ENCODE peak calls at places on chromosomes 11 and 22, in eight cellular contexts. P is H9; U is GM20000; Y is epithelial cell of esophagus; F is upper lobe of left lung; R is left ventricle myocardium inferior; I is CD8-positive, alpha-beta T cell; Q is ovary. H is an unnamed sample.
A peak's percentile ranks its signal among the peaks of the same experiment; 100 is the strongest.

GRCh38 chr11:130651266-130651855 is 202.9 kb downstream of the ADAMTS15 start:
- DNase-seq in Q (no peak), U (no peak), I (no peak), F (no peak), Y (peak; percentile 19), P (no peak), R (no peak), H (no peak)

GRCh38 chr11:45919806-45920530 is 2.3 kb upstream of the PEX16 start:
- DNase-seq in P (no peak), Q (peak; percentile 47), I (no peak), R (peak; percentile 16), Y (no peak), U (no peak), F (no peak), H (peak; percentile 58)

GRCh38 chr22:33539902-33540751 is 380.1 kb downstream of the LARGE1 start:
- DNase-seq in P (no peak), Y (no peak), Q (peak; percentile 87), U (no peak), R (peak; percentile 58), F (peak; percentile 43), I (no peak), H (peak; percentile 90)

GRCh38 chr11:78731008-78731407 is 156.3 kb upstream of the NARS2 start:
- DNase-seq in Y (peak; percentile 37), P (no peak), F (no peak), R (no peak), U (no peak), Q (no peak), I (no peak), H (no peak)

GRCh38 chr22:45897736-45898135 is 79.2 kb downstream of the WNT7B start:
- DNase-seq in I (no peak), R (no peak), Q (no peak), F (no peak), Y (no peak), U (no peak), P (no peak), H (no peak)

GRCh38 chr11:26549176-26549575 is 22.9 kb downstream of the MUC15 start:
- DNase-seq in Q (no peak), R (no peak), U (no peak), Y (no peak), F (no peak), P (no peak), I (no peak), H (no peak)

GRCh38 chr22:26669060-26669481 is 11.7 kb downstream of the MIAT start:
- DNase-seq in R (no peak), Q (no peak), U (no peak), F (no peak), Y (peak; percentile 51), P (peak; percentile 76), I (no peak), H (no peak)

GRCh38 chr11:36774603-36775002 is 176.6 kb upstream of the RAG2 start:
- DNase-seq in U (no peak), P (no peak), F (no peak), Q (no peak), R (no peak), I (no peak), Y (peak; percentile 91), H (no peak)

GRCh38 chr11:115931684-115932083 is 427.5 kb upstream of the CADM1 start:
- DNase-seq in I (no peak), Q (no peak), U (no peak), F (no peak), P (no peak), R (no peak), Y (no peak), H (no peak)

GRCh38 chr11:47616726-47617416 is 22.7 kb upstream of the C1QTNF4 start:
- DNase-seq in I (no peak), F (no peak), Y (peak; percentile 62), R (no peak), U (no peak), P (peak; percentile 45), Q (no peak), H (peak; percentile 71)

GRCh38 chr11:128026596-128026995 is 560.8 kb downstream of the ETS1 start:
- DNase-seq in Q (no peak), P (no peak), R (no peak), Y (peak; percentile 97), U (no peak), I (no peak), F (no peak), H (no peak)

GRCh38 chr22:39871008-39871798 is 22.4 kb downstream of the ENTHD1 start:
- DNase-seq in I (no peak), P (no peak), Y (no peak), U (no peak), F (no peak), R (no peak), Q (no peak), H (no peak)

GRCh38 chr11:2793781-2794418 is 91.7 kb downstream of the CDKN1C start:
- DNase-seq in Q (peak; percentile 23), I (no peak), U (no peak), P (no peak), Y (no peak), F (peak; percentile 14), R (peak; percentile 3), H (peak; percentile 56)

GRCh38 chr11:10042699-10043098 is 251.3 kb downstream of the SBF2 start:
- DNase-seq in U (no peak), Y (no peak), F (no peak), R (no peak), P (no peak), I (no peak), Q (no peak), H (no peak)

GRCh38 chr11:8698917-8699441 is 16.4 kb downstream of the RPL27A start:
- DNase-seq in Y (no peak), F (no peak), R (no peak), U (no peak), P (peak; percentile 93), Q (no peak), I (no peak), H (peak; percentile 60)

GRCh38 chr11:133956650-133957633 is at the start of gene IGSF9B:
- DNase-seq in F (peak; percentile 80), U (peak; percentile 95), Q (peak; percentile 92), R (peak; percentile 88), P (peak; percentile 92), I (peak; percentile 86), Y (peak; percentile 70), H (peak; percentile 94)
- TF ChIP-seq CTCF in F (no peak), U (no peak), Q (peak; percentile 12), R (no peak), P (no peak), I (no peak), Y (no peak), H (no peak)

GRCh38 chr11:11898648-11899047 is 56.9 kb downstream of the USP47 start:
- DNase-seq in R (no peak), Y (no peak), I (no peak), F (no peak), U (no peak), P (no peak), Q (no peak), H (no peak)

GRCh38 chr11:11895672-11896071 is 53.9 kb downstream of the USP47 start:
- DNase-seq in I (no peak), Q (no peak), R (no peak), U (no peak), Y (peak; percentile 5), F (no peak), P (no peak), H (no peak)

GRCh38 chr11:11894486-11894885 is 52.7 kb downstream of the USP47 start:
- DNase-seq in R (no peak), F (no peak), P (no peak), Y (no peak), U (no peak), I (no peak), Q (no peak), H (no peak)

GRCh38 chr11:11901917-11902316 is 60.1 kb downstream of the USP47 start:
- DNase-seq in F (no peak), I (no peak), U (no peak), Q (no peak), P (no peak), R (no peak), Y (no peak), H (no peak)

GRCh38 chr11:11899401-11899800 is 57.6 kb downstream of the USP47 start:
- DNase-seq in F (no peak), U (no peak), R (no peak), I (no peak), P (no peak), Q (no peak), Y (peak; percentile 13), H (no peak)
- TF ChIP-seq CTCF in F (no peak), U (no peak), R (no peak), I (no peak), P (peak; percentile 45), Q (no peak), Y (peak; percentile 14), H (no peak)

GRCh38 chr11:19347911-19348310 is 107.2 kb upstream of the E2F8 start:
- DNase-seq in R (no peak), P (no peak), Q (no peak), I (no peak), U (no peak), F (no peak), Y (no peak), H (no peak)

GRCh38 chr11:19345519-19345847 is 104.7 kb upstream of the E2F8 start:
- DNase-seq in I (no peak), Y (no peak), U (no peak), R (no peak), Q (no peak), P (peak; percentile 52), F (no peak), H (no peak)

GRCh38 chr11:19349340-19350025 is 108.7 kb upstream of the E2F8 start:
- DNase-seq in U (no peak), R (no peak), F (no peak), Y (no peak), P (no peak), Q (no peak), I (no peak), H (no peak)

GRCh38 chr11:19344661-19345518 is 104.1 kb upstream of the E2F8 start:
- DNase-seq in U (peak; percentile 48), R (peak; percentile 42), P (peak; percentile 82), F (no peak), Y (peak; percentile 73), I (no peak), Q (no peak), H (peak; percentile 66)

GRCh38 chr11:19345848-19346681 is 105.3 kb upstream of the E2F8 start:
- DNase-seq in P (no peak), F (no peak), R (peak; percentile 18), I (no peak), Q (no peak), U (peak; percentile 55), Y (no peak), H (no peak)
- TF ChIP-seq CTCF in P (peak; percentile 11), F (no peak), R (peak; percentile 13), I (no peak), Q (no peak), U (peak; percentile 7), Y (no peak), H (no peak)

DNA sequence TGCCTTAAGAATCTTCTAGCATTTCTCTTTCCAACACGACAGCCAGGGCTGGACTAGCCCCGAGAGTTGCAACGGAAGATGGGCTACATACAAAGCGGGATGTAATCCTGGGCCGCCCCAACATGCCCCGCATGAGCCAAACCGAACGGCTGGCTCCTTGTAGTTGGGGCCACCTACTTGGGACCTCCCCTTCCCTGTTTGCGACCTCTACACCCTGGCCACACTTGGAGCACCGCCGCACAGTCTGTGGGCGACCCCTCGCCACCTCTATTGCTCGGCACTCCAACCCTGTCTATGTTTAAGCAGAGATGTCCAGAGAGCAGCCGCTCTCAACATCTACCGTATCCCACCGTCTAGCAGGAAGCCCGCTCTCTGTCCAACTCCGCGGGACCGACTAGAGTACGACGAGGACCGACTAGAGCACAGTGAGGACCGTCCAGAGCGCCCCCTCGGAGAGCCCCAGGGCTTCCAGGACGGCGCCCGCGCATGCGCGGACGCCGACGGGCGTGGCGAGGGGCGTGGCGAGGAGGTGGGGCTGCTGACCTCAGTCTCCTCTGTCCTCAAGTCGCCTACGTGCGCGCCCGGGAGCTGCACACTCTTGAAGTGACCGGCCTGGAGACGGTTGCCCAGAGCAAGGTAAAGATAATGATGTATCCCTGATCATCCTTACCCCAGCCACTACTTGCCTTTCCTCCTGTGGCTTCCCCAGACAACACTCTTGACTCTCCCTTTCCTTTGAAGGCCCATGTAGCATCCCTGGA is 32.3 kb downstream of the NEAT1 start:
- DNase-seq in F (peak; percentile 95), Y (peak; percentile 69), Q (peak; percentile 93), I (peak; percentile 72), P (peak; percentile 95), U (peak; percentile 98), R (peak; percentile 92), H (peak; percentile 97)
- TF ChIP-seq CTCF in F (no peak), Y (no peak), Q (no peak), I (no peak), P (no peak), U (peak; percentile 23), R (no peak), H (no peak)

H was measured in sigmoid colon.